ENCODE peak calls at places on chromosome 4, in five cellular contexts. N is astrocyte of the cerebellum; C is CD8-positive, alpha-beta T cell; Q is dorsolateral prefrontal cortex; D is psoas muscle. I is an unnamed sample.

GRCh38 chr4:88605744-88606143 is 13.5 kb downstream of the HERC3 start:
- DNase-seq in N (no peak), C (peak; percentile 21), Q (no peak), D (no peak), I (no peak)

GRCh38 chr4:148680884-148681283 is 238.7 kb upstream of the NR3C2 start:
- DNase-seq in N (no peak), C (no peak), Q (no peak), D (no peak), I (no peak)

GRCh38 chr4:38805530-38806145 is 1.0 kb upstream of the TLR1 start:
- DNase-seq in N (no peak), C (peak; percentile 16), Q (no peak), D (no peak), I (no peak)

GRCh38 chr4:1194028-1194900 is 21.9 kb upstream of the SPON2 start:
- DNase-seq in N (no peak), C (no peak), Q (no peak), D (peak; percentile 83), I (no peak)

GRCh38 chr4:81257021-81257420 is 42.0 kb upstream of the PRKG2 start:
- DNase-seq in N (peak; percentile 33), C (no peak), Q (no peak), D (no peak), I (no peak)

GRCh38 chr4:109263721-109264120 is 38.7 kb downstream of the COL25A1 start:
- DNase-seq in N (no peak), C (no peak), Q (no peak), D (no peak), I (no peak)

GRCh38 chr4:61204353-61204752 is 4.2 kb downstream of the ADGRL3 start:
- DNase-seq in N (no peak), C (no peak), Q (no peak), D (no peak), I (peak; percentile 89)

GRCh38 chr4:1506956-1507721 is 100.9 kb upstream of the NKX1-1 start:
- DNase-seq in N (no peak), C (no peak), Q (no peak), D (no peak), I (no peak)

GRCh38 chr4:5051210-5051691 is at the start of gene STK32B:
- DNase-seq in N (peak; percentile 15), C (no peak), Q (no peak), D (peak; percentile 63), I (peak; percentile 70)

GRCh38 chr4:145234086-145234694 is 53.8 kb upstream of the OTUD4 start:
- DNase-seq in N (peak; percentile 33), C (peak; percentile 47), Q (peak; percentile 60), D (no peak), I (peak; percentile 79)

GRCh38 chr4:108738307-108738706 is 24.5 kb downstream of the ETNPPL start:
- DNase-seq in N (no peak), C (no peak), Q (no peak), D (no peak), I (peak; percentile 49)

GRCh38 chr4:83866821-83867220 is 330.9 kb downstream of the GPAT3 start:
- DNase-seq in N (no peak), C (no peak), Q (no peak), D (no peak), I (peak; percentile 55)

GRCh38 chr4:40309250-40309774 is 25.8 kb upstream of the CHRNA9 start:
- DNase-seq in N (peak; percentile 78), C (peak; percentile 94), Q (peak; percentile 95), D (peak; percentile 85), I (peak; percentile 83)

GRCh38 chr4:57249083-57249482 is 138.9 kb upstream of the IGFBP7 start:
- DNase-seq in N (peak; percentile 9), C (no peak), Q (no peak), D (no peak), I (peak; percentile 89)

GRCh38 chr4:39227906-39228305 is 45.6 kb downstream of the WDR19 start:
- DNase-seq in N (peak; percentile 1), C (no peak), Q (no peak), D (no peak), I (no peak)

GRCh38 chr4:1588306-1588705 is 95.8 kb downstream of the FAM53A start:
- DNase-seq in N (no peak), C (no peak), Q (no peak), D (no peak), I (no peak)

GRCh38 chr4:69689530-69690111 is 36.6 kb upstream of the UGT2A1 start:
- DNase-seq in N (peak; percentile 3), C (no peak), Q (no peak), D (no peak), I (peak; percentile 50)

GRCh38 chr4:121706595-121707021 is 9.8 kb upstream of the ANXA5 start:
- DNase-seq in N (peak; percentile 79), C (peak; percentile 45), Q (no peak), D (no peak), I (no peak)

GRCh38 chr4:81506731-81507130 is 35.0 kb upstream of the RASGEF1B start:
- DNase-seq in N (no peak), C (no peak), Q (no peak), D (no peak), I (no peak)

GRCh38 chr4:566035-566434 is 10.1 kb downstream of the TMEM271 start:
- DNase-seq in N (no peak), C (no peak), Q (no peak), D (no peak), I (no peak)

GRCh38 chr4:177455591-177455990 is 13.4 kb upstream of the AGA start:
- DNase-seq in N (peak; percentile 2), C (no peak), Q (no peak), D (no peak), I (no peak)
- H3K4me3 ChIP-seq in N (no peak overlapping the region), C (no peak overlapping the region), Q (no peak overlapping the region), D (peak overlapping the region; percentile 10), I (no peak overlapping the region)

DNA sequence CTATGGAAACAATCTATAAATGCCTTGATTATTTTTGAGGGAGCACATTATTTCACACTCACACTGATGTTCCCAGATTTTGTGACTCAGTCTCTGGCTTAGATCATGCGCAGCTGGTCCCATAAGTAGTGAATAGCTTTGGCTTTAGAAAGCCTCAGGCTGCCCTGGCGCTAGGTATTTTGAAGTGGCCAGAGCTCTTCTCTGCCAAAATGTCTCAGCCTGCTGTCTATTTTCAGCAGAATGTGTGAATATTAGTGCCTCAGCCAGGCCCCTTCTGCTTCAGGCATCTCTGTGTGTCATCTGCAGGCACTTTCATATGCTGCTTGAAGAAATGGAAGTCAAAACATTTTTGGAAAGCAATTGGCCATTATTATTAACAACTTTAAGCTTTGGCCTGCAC is 931.0 kb upstream of the INTU start:
- DNase-seq in N (peak; percentile 36), C (no peak), Q (no peak), D (no peak), I (peak; percentile 45)
- TF ChIP-seq CTCF in N (no peak), C (no peak), Q (no peak), D (no peak), I (no peak)

DNA sequence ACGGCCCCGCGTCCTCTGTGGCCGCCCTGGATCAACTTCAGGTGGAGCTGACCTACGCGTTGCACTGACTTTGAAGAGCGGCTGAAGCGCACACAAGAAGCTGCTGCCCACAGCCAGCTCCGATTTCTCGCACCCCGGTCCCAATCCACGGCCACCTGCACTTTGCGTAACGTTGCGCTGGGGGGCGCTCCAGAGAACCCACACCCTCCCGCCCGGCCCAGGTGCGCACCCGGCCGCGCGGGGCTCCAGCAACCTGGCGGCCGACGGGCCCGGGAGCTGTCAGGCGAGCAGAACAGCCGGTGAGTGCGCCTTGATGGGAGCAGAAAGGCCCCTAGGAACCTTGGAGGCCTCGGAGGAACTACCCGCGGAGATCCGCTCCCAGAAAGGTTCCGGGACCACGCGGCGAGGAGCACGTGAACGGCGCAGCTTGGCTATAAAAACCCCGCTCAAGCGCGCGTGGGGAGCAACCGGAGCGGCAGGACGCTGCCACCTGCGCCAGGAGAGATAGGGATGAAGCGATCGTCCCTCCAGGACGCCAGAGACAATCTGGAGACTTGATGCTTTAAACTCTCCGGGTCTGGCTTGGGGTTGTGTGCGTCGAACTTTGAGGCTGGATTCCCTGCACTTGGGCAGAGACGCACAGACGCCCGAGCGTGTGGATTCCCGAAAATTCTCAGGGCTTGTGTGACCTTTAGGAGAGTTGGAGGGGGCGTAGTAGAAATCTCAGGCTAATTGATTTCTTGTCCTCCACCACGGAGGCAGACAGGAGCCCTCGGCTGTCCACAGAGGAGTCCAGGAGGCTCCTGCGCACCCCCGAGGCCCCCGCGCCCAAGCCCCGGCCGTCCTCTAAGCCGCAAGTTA is 591 bp upstream of the NWD2 start:
- DNase-seq in N (no peak), C (no peak), Q (no peak), D (no peak), I (no peak)
- H3K4me3 ChIP-seq in N (no peak overlapping the region), C (no peak overlapping the region), Q (peak overlapping the region; percentile 65), D (no peak overlapping the region), I (no peak overlapping the region)

DNA sequence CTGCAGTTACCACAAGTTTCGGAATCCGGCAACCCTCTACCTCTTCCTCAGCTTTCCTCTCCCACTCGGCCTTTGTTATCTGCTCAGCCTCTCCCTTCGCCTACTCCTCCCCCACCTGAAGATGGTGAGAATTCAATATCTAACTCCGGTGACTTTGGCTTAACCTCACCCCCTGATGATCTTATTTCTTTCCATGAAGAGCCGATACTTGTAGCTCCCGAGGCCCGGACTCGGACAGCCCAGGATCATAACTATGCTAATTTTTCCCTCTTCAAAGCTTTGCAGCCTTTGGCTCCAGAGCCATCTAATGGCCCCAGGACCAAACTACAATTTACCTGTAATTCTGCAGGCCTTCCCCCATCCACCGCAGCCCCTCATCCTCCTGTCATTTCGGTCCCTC is 32.0 kb upstream of the MGST2 start:
- DNase-seq in N (no peak), C (no peak), Q (peak; percentile 43), D (peak; percentile 22), I (peak; percentile 42)
- TF ChIP-seq CTCF in N (peak; percentile 67), C (no peak), Q (peak; percentile 57), D (peak; percentile 51), I (peak; percentile 58)

DNA sequence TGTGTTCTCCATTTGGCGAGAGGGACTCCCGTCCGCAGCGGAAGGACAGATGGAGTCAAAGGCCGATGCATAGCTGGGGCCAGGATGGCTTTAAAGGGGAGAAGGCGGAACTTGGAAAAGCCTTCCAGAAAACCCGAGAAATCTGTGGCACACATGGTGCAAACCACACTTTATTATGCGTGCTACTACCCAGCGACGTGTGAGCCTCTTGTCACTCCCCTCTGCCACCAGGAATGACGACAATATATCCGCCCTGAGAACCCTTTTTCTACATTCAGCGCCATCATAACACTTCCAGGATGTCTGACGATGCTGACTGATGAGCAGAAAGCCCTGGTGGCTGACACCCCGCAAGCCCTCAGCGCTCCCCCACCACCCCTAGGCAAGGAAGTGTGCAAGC is 689 bp upstream of the DCHS2 start:
- DNase-seq in N (no peak), C (no peak), Q (no peak), D (no peak), I (no peak)
- H3K4me3 ChIP-seq in N (peak overlapping the region; percentile 32), C (no peak overlapping the region), Q (peak overlapping the region; percentile 63), D (peak overlapping the region; percentile 49), I (no peak overlapping the region)

I was measured in epithelial cell of esophagus.